ENCODE peak calls at places on chromosome 6, in seven cellular contexts. Y is left ventricle myocardium superior; A is cardiac muscle cell; T is mucosa of descending colon; W is suprapubic skin; G is CD8-positive, alpha-beta memory T cell; L is T-helper 17 cell. V is an unnamed sample.

GRCh38 chr6:4593891-4594445 is 182.2 kb upstream of the CDYL start:
- DNase-seq in Y (no peak), A (no peak), T (no peak), W (no peak), G (no peak), L (no peak), V (no peak)

GRCh38 chr6:145070791-145071190 is 664.5 kb downstream of the EPM2A start:
- DNase-seq in Y (no peak), A (no peak), T (no peak), W (no peak), G (no peak), L (no peak), V (no peak)

GRCh38 chr6:45047573-45047972 is 280.6 kb upstream of the RUNX2 start:
- DNase-seq in Y (no peak), A (no peak), T (no peak), W (no peak), G (no peak), L (no peak), V (no peak)

GRCh38 chr6:106520711-106521367 is 108.5 kb downstream of the RTN4IP1 start:
- DNase-seq in Y (no peak), A (no peak), T (peak; percentile 82), W (no peak), G (peak; percentile 91), L (peak; percentile 57), V (no peak)

GRCh38 chr6:150565945-150566344 is 33.7 kb upstream of the PLEKHG1 start:
- DNase-seq in Y (no peak), A (no peak), T (no peak), W (no peak), G (no peak), L (no peak), V (no peak)

GRCh38 chr6:107344383-107344782 is 115.0 kb downstream of the PDSS2 start:
- DNase-seq in Y (no peak), A (no peak), T (no peak), W (no peak), G (no peak), L (no peak), V (no peak)

GRCh38 chr6:15254074-15254975 is 8.5 kb downstream of the JARID2 start:
- DNase-seq in Y (no peak), A (no peak), T (no peak), W (no peak), G (no peak), L (no peak), V (no peak)

GRCh38 chr6:90654166-90654565 is 67.3 kb upstream of the MAP3K7 start:
- DNase-seq in Y (no peak), A (no peak), T (no peak), W (no peak), G (no peak), L (no peak), V (no peak)

GRCh38 chr6:5671162-5671561 is 335.6 kb downstream of the NRN1 start:
- DNase-seq in Y (no peak), A (no peak), T (no peak), W (no peak), G (peak; percentile 37), L (no peak), V (no peak)

GRCh38 chr6:110471966-110472365 is 4.4 kb downstream of the SLC22A16 start:
- DNase-seq in Y (no peak), A (no peak), T (no peak), W (no peak), G (no peak), L (no peak), V (no peak)

V was measured in lung.